ENCODE peak calls at places on chromosome 22, in ten cellular contexts. T is AG04450; P is ELR; J is activated gamma-delta T cell treated with Interleukin-2 at 50 U/mL for 16 hours; Q is SJSA1; X is EL; M is PC-3; C is activated T-cell treated with anti-CD3 and anti-CD28 coated beads for 24 hours; V is stimulated activated CD8-positive, alpha-beta memory T cell treated with anti-CD3 and anti-CD28 coated beads, Interleukin-4, amount 100 ng/mL, for 24 hours; O is H7. B is an unnamed sample.

GRCh38 chr22:27074016-27074415 is 416.6 kb downstream of the MIAT start:
- DNase-seq in T (no peak), P (no peak), J (no peak), Q (no peak), X (peak), M (no peak), C (no peak), V (no peak), O (no peak), B (no peak)

GRCh38 chr22:28358244-28358777 is 321.3 kb downstream of the TTC28 start:
- DNase-seq in T (no peak), P (no peak), J (no peak), Q (no peak), X (no peak), M (no peak), C (no peak), V (no peak), O (no peak), B (no peak)

GRCh38 chr22:32307055-32307454 is 50.6 kb upstream of the RFPL3 start:
- DNase-seq in T (no peak), P (no peak), J (no peak), Q (no peak), X (no peak), M (no peak), C (no peak), V (no peak), O (no peak), B (no peak)

GRCh38 chr22:35769974-35770373 is 52.3 kb downstream of the APOL5 start:
- DNase-seq in T (no peak), P (no peak), J (no peak), Q (no peak), X (no peak), M (no peak), C (no peak), V (no peak), O (no peak), B (no peak)

GRCh38 chr22:42880815-42881214 is 23.7 kb upstream of the ARFGAP3 start:
- DNase-seq in T (no peak), P (no peak), J (no peak), Q (no peak), X (no peak), M (no peak), C (no peak), V (no peak), O (peak), B (no peak)

GRCh38 chr22:22022255-22022840 is 39.8 kb upstream of the TOP3B start:
- DNase-seq in T (no peak), P (no peak), J (no peak), Q (no peak), X (no peak), M (no peak), C (no peak), V (no peak), O (no peak), B (no peak)

GRCh38 chr22:28075260-28075981 is 156.4 kb upstream of the PITPNB start:
- DNase-seq in T (peak), P (peak), J (no peak), Q (no peak), X (peak), M (peak), C (no peak), V (no peak), O (no peak), B (peak)

GRCh38 chr22:48488149-48488551 is 1339.5 kb downstream of the BRD1 start:
- DNase-seq in T (no peak), P (no peak), J (no peak), Q (peak), X (no peak), M (no peak), C (no peak), V (no peak), O (peak), B (no peak)

GRCh38 chr22:28593299-28593698 is 86.3 kb downstream of the TTC28 start:
- DNase-seq in T (no peak), P (no peak), J (no peak), Q (no peak), X (no peak), M (no peak), C (no peak), V (no peak), O (no peak), B (no peak)

GRCh38 chr22:49765091-49765771 is 62.4 kb downstream of the BRD1 start:
- DNase-seq in T (no peak), P (no peak), J (no peak), Q (peak), X (no peak), M (no peak), C (no peak), V (no peak), O (peak), B (no peak)

GRCh38 chr22:49398646-49399045 is 429.0 kb downstream of the BRD1 start:
- DNase-seq in T (no peak), P (no peak), J (no peak), Q (no peak), X (no peak), M (no peak), C (no peak), V (no peak), O (no peak), B (no peak)

GRCh38 chr22:35970601-35971417 is 57.8 kb downstream of the RBFOX2 start:
- DNase-seq in T (no peak), P (no peak), J (no peak), Q (no peak), X (no peak), M (peak), C (no peak), V (no peak), O (no peak), B (no peak)

GRCh38 chr22:42945736-42946135 is 69.2 kb downstream of the PACSIN2 start:
- DNase-seq in T (no peak), P (no peak), J (no peak), Q (no peak), X (no peak), M (no peak), C (no peak), V (no peak), O (peak), B (no peak)

GRCh38 chr22:50582562-50583293 is at the start of gene CHKB:
- DNase-seq in T (peak), P (peak), J (peak), Q (peak), X (peak), M (peak), C (peak), V (peak), O (peak), B (peak)

GRCh38 chr22:22750335-22751042 is 106.1 kb downstream of the GGTLC2 start:
- DNase-seq in T (no peak), P (no peak), J (no peak), Q (peak), X (no peak), M (no peak), C (no peak), V (no peak), O (no peak), B (no peak)

GRCh38 chr22:27466229-27466628 is 335.3 kb downstream of the MN1 start:
- DNase-seq in T (no peak), P (no peak), J (no peak), Q (no peak), X (no peak), M (no peak), C (no peak), V (no peak), O (no peak), B (no peak)

GRCh38 chr22:19750666-19751490 is 9.7 kb upstream of the TBX1 start:
- DNase-seq in T (peak), P (peak), J (no peak), Q (peak), X (peak), M (peak), C (no peak), V (no peak), O (no peak), B (no peak)

B was measured in pons.